ENCODE peak calls at places on chromosome 15, in six cellular contexts. Q is CD4-positive, alpha-beta memory T cell; T is HEK293T; W is GM13976; H is ascending aorta; S is GM23248. L is an unnamed sample.

GRCh38 chr15:78317145-78317836 is 17.9 kb upstream of the SKIC8 start:
- DNase-seq in H (no peak), Q (no peak), T (no peak), S (peak), W (no peak), L (peak)

GRCh38 chr15:49282366-49282765 is 112.3 kb downstream of the GALK2 start:
- DNase-seq in S (peak), W (no peak), H (no peak), Q (no peak), T (no peak), L (no peak)

GRCh38 chr15:81098884-81099601 is 35.0 kb upstream of the CFAP161 start:
- DNase-seq in S (no peak), H (peak), W (no peak), T (no peak), Q (no peak), L (no peak)

GRCh38 chr15:31265090-31265870 is 61.4 kb upstream of the KLF13 start:
- DNase-seq in T (no peak), W (peak), Q (no peak), H (no peak), S (no peak), L (no peak)

GRCh38 chr15:35439291-35439690 is 106.7 kb downstream of the DPH6 start:
- DNase-seq in S (peak), W (no peak), H (no peak), T (no peak), Q (no peak), L (no peak)

GRCh38 chr15:37771462-37771861 is 163.0 kb upstream of the TMCO5A start:
- DNase-seq in T (no peak), W (no peak), S (peak), Q (no peak), H (no peak), L (peak)

GRCh38 chr15:46577767-46578166 is 942.9 kb downstream of the SQOR start:
- DNase-seq in T (no peak), W (no peak), S (no peak), Q (no peak), H (no peak), L (no peak)

GRCh38 chr15:29612701-29613100 is 209.6 kb downstream of the TJP1 start:
- DNase-seq in H (no peak), W (no peak), Q (no peak), S (peak), T (no peak), L (no peak)

GRCh38 chr15:34038404-34039179 is 412 bp downstream of the AVEN start:
- DNase-seq in S (peak), T (peak), W (peak), Q (peak), H (no peak), L (peak)

GRCh38 chr15:69979269-69979668 is 118.4 kb downstream of the TLE3 start:
- DNase-seq in W (peak), H (no peak), Q (no peak), S (peak), T (no peak), L (peak)

GRCh38 chr15:38828031-38828532 is 263.5 kb upstream of the RASGRP1 start:
- DNase-seq in T (no peak), Q (no peak), W (no peak), H (no peak), S (peak), L (no peak)

GRCh38 chr15:26974120-26974780 is 3.3 kb downstream of the GABRG3 start:
- DNase-seq in H (no peak), Q (no peak), T (no peak), S (peak), W (no peak), L (peak)

GRCh38 chr15:40909662-40910625 is 15.7 kb downstream of the VPS18 start:
- DNase-seq in T (no peak), W (no peak), H (no peak), Q (no peak), S (peak), L (no peak)

GRCh38 chr15:50219820-50220219 is 37.8 kb downstream of the SLC27A2 start:
- DNase-seq in W (no peak), Q (no peak), S (peak), H (no peak), T (no peak), L (peak)